ENCODE peak calls at places on chromosome 21, in ten cellular contexts. One of them, this sample, is unnamed.

GRCh38 chr21:46049890-46050650 is 47.8 kb upstream of the COL6A2 start:
- DNase-seq in A549: no peak
- DNase-seq in CD8-positive, alpha-beta memory T cell: no peak
- DNase-seq in tibial artery: no peak
- DNase-seq in mammary epithelial cell: no peak
- DNase-seq in CD4-positive, alpha-beta memory T cell: no peak
- DNase-seq in sigmoid colon: peak; percentile 77
- DNase-seq in heart right ventricle: no peak
- DNase-seq in uterus: peak; percentile 45
- DNase-seq in HL-60: no peak
- DNase-seq in this sample: no peak

GRCh38 chr21:44988607-44989537 is 49.0 kb downstream of the SLX9 start:
- DNase-seq in HL-60: no peak
- DNase-seq in sigmoid colon: peak; percentile 60
- DNase-seq in tibial artery: no peak
- DNase-seq in A549: no peak
- DNase-seq in heart right ventricle: no peak
- DNase-seq in CD8-positive, alpha-beta memory T cell: no peak
- DNase-seq in CD4-positive, alpha-beta memory T cell: no peak
- DNase-seq in mammary epithelial cell: no peak
- DNase-seq in uterus: no peak
- DNase-seq in this sample: peak; percentile 1

GRCh38 chr21:36847189-36847588 is 119.3 kb downstream of the HLCS start:
- DNase-seq in tibial artery: no peak
- DNase-seq in heart right ventricle: no peak
- DNase-seq in mammary epithelial cell: peak; percentile 75
- DNase-seq in HL-60: no peak
- DNase-seq in A549: peak; percentile 69
- DNase-seq in uterus: no peak
- DNase-seq in CD8-positive, alpha-beta memory T cell: no peak
- DNase-seq in sigmoid colon: no peak
- DNase-seq in CD4-positive, alpha-beta memory T cell: no peak
- DNase-seq in this sample: no peak

GRCh38 chr21:32406405-32406804 is 6.1 kb upstream of the EVA1C start:
- DNase-seq in sigmoid colon: no peak
- DNase-seq in CD4-positive, alpha-beta memory T cell: no peak
- DNase-seq in CD8-positive, alpha-beta memory T cell: no peak
- DNase-seq in uterus: no peak
- DNase-seq in A549: no peak
- DNase-seq in HL-60: no peak
- DNase-seq in heart right ventricle: no peak
- DNase-seq in tibial artery: no peak
- DNase-seq in mammary epithelial cell: peak; percentile 37
- DNase-seq in this sample: no peak

GRCh38 chr21:32112194-32112593 is 166.7 kb downstream of the MIS18A start:
- DNase-seq in CD8-positive, alpha-beta memory T cell: no peak
- DNase-seq in uterus: no peak
- DNase-seq in mammary epithelial cell: no peak
- DNase-seq in CD4-positive, alpha-beta memory T cell: no peak
- DNase-seq in A549: no peak
- DNase-seq in heart right ventricle: no peak
- DNase-seq in tibial artery: no peak
- DNase-seq in HL-60: no peak
- DNase-seq in sigmoid colon: no peak
- DNase-seq in this sample: no peak

GRCh38 chr21:46099476-46099875 is 1.6 kb downstream of the COL6A2 start:
- DNase-seq in sigmoid colon: peak; percentile 85
- DNase-seq in HL-60: no peak
- DNase-seq in mammary epithelial cell: no peak
- DNase-seq in uterus: peak; percentile 54
- DNase-seq in CD4-positive, alpha-beta memory T cell: no peak
- DNase-seq in tibial artery: peak; percentile 47
- DNase-seq in CD8-positive, alpha-beta memory T cell: no peak
- DNase-seq in A549: no peak
- DNase-seq in heart right ventricle: peak; percentile 13
- DNase-seq in this sample: peak; percentile 41

GRCh38 chr21:23249760-23250159 is 2251.6 kb downstream of the NCAM2 start:
- DNase-seq in tibial artery: no peak
- DNase-seq in heart right ventricle: no peak
- DNase-seq in A549: no peak
- DNase-seq in HL-60: no peak
- DNase-seq in uterus: no peak
- DNase-seq in CD8-positive, alpha-beta memory T cell: no peak
- DNase-seq in sigmoid colon: no peak
- DNase-seq in mammary epithelial cell: no peak
- DNase-seq in CD4-positive, alpha-beta memory T cell: no peak
- DNase-seq in this sample: no peak

GRCh38 chr21:42636931-42637601 is 16.4 kb upstream of the PDE9A start:
- DNase-seq in tibial artery: no peak
- DNase-seq in A549: no peak
- DNase-seq in mammary epithelial cell: no peak
- DNase-seq in CD4-positive, alpha-beta memory T cell: no peak
- DNase-seq in heart right ventricle: no peak
- DNase-seq in CD8-positive, alpha-beta memory T cell: no peak
- DNase-seq in HL-60: no peak
- DNase-seq in sigmoid colon: no peak
- DNase-seq in uterus: no peak
- DNase-seq in this sample: no peak

GRCh38 chr21:25297117-25297516 is 310.2 kb downstream of the MRPL39 start:
- DNase-seq in tibial artery: no peak
- DNase-seq in sigmoid colon: no peak
- DNase-seq in mammary epithelial cell: no peak
- DNase-seq in CD8-positive, alpha-beta memory T cell: no peak
- DNase-seq in heart right ventricle: no peak
- DNase-seq in CD4-positive, alpha-beta memory T cell: no peak
- DNase-seq in uterus: no peak
- DNase-seq in HL-60: no peak
- DNase-seq in A549: no peak
- DNase-seq in this sample: no peak

GRCh38 chr21:25578070-25578961 is 29.0 kb downstream of the MRPL39 start:
- DNase-seq in CD8-positive, alpha-beta memory T cell: no peak
- DNase-seq in uterus: no peak
- DNase-seq in sigmoid colon: no peak
- DNase-seq in mammary epithelial cell: no peak
- DNase-seq in HL-60: no peak
- DNase-seq in heart right ventricle: no peak
- DNase-seq in tibial artery: no peak
- DNase-seq in CD4-positive, alpha-beta memory T cell: no peak
- DNase-seq in A549: no peak
- DNase-seq in this sample: no peak

GRCh38 chr21:21436012-21436545 is 437.9 kb downstream of the NCAM2 start:
- DNase-seq in A549: no peak
- DNase-seq in HL-60: no peak
- DNase-seq in sigmoid colon: no peak
- DNase-seq in tibial artery: no peak
- DNase-seq in CD4-positive, alpha-beta memory T cell: no peak
- DNase-seq in CD8-positive, alpha-beta memory T cell: no peak
- DNase-seq in uterus: no peak
- DNase-seq in mammary epithelial cell: no peak
- DNase-seq in heart right ventricle: no peak
- DNase-seq in this sample: no peak

GRCh38 chr21:31557956-31558838 is 101.3 kb upstream of the SOD1 start:
- DNase-seq in A549: no peak
- DNase-seq in CD8-positive, alpha-beta memory T cell: peak; percentile 4
- DNase-seq in uterus: no peak
- DNase-seq in HL-60: no peak
- DNase-seq in sigmoid colon: no peak
- DNase-seq in CD4-positive, alpha-beta memory T cell: peak; percentile 29
- DNase-seq in tibial artery: no peak
- DNase-seq in heart right ventricle: no peak
- DNase-seq in mammary epithelial cell: peak; percentile 51
- DNase-seq in this sample: no peak

GRCh38 chr21:45830720-45831366 is 150.7 kb upstream of the COL6A1 start:
- DNase-seq in CD8-positive, alpha-beta memory T cell: no peak
- DNase-seq in HL-60: no peak
- DNase-seq in mammary epithelial cell: no peak
- DNase-seq in sigmoid colon: no peak
- DNase-seq in tibial artery: no peak
- DNase-seq in CD4-positive, alpha-beta memory T cell: no peak
- DNase-seq in heart right ventricle: no peak
- DNase-seq in A549: no peak
- DNase-seq in uterus: peak; percentile 51
- DNase-seq in this sample: no peak

GRCh38 chr21:31873696-31874599 is 1.1 kb downstream of the HUNK start:
- DNase-seq in A549: peak; percentile 36
- DNase-seq in heart right ventricle: no peak
- DNase-seq in CD8-positive, alpha-beta memory T cell: no peak
- DNase-seq in tibial artery: no peak
- DNase-seq in mammary epithelial cell: no peak
- DNase-seq in uterus: peak; percentile 46
- DNase-seq in HL-60: peak; percentile 15
- DNase-seq in CD4-positive, alpha-beta memory T cell: no peak
- DNase-seq in sigmoid colon: peak; percentile 72
- DNase-seq in this sample: peak; percentile 33

GRCh38 chr21:33039542-33039941 is 13.8 kb downstream of the OLIG2 start:
- DNase-seq in HL-60: no peak
- DNase-seq in heart right ventricle: no peak
- DNase-seq in CD4-positive, alpha-beta memory T cell: no peak
- DNase-seq in tibial artery: no peak
- DNase-seq in mammary epithelial cell: no peak
- DNase-seq in sigmoid colon: peak; percentile 60
- DNase-seq in CD8-positive, alpha-beta memory T cell: no peak
- DNase-seq in uterus: no peak
- DNase-seq in A549: no peak
- DNase-seq in this sample: no peak

GRCh38 chr21:44449473-44450363 is 5.6 kb upstream of the LRRC3 start:
- DNase-seq in HL-60: no peak
- DNase-seq in CD8-positive, alpha-beta memory T cell: no peak
- DNase-seq in heart right ventricle: no peak
- DNase-seq in mammary epithelial cell: no peak
- DNase-seq in uterus: no peak
- DNase-seq in A549: no peak
- DNase-seq in sigmoid colon: peak; percentile 48
- DNase-seq in CD4-positive, alpha-beta memory T cell: no peak
- DNase-seq in tibial artery: peak; percentile 21
- DNase-seq in this sample: no peak

GRCh38 chr21:34132905-34133304 is 59.5 kb downstream of the MRPS6 start:
- DNase-seq in HL-60: no peak
- DNase-seq in CD8-positive, alpha-beta memory T cell: no peak
- DNase-seq in sigmoid colon: no peak
- DNase-seq in A549: no peak
- DNase-seq in CD4-positive, alpha-beta memory T cell: no peak
- DNase-seq in heart right ventricle: no peak
- DNase-seq in uterus: no peak
- DNase-seq in tibial artery: no peak
- DNase-seq in mammary epithelial cell: no peak
- DNase-seq in this sample: no peak
- H3K27ac ChIP-seq in HL-60: peak overlapping the region; percentile 52
- H3K27ac ChIP-seq in CD8-positive, alpha-beta memory T cell: no peak overlapping the region
- H3K27ac ChIP-seq in sigmoid colon: peak overlapping the region; percentile 84
- H3K27ac ChIP-seq in A549: no peak overlapping the region
- H3K27ac ChIP-seq in CD4-positive, alpha-beta memory T cell: no peak overlapping the region
- H3K27ac ChIP-seq in heart right ventricle: no peak overlapping the region
- H3K27ac ChIP-seq in uterus: peak overlapping the region; percentile 76
- H3K27ac ChIP-seq in tibial artery: peak overlapping the region; percentile 77
- H3K27ac ChIP-seq in mammary epithelial cell: no peak overlapping the region
- H3K27ac ChIP-seq in this sample: no peak overlapping the region

DNA sequence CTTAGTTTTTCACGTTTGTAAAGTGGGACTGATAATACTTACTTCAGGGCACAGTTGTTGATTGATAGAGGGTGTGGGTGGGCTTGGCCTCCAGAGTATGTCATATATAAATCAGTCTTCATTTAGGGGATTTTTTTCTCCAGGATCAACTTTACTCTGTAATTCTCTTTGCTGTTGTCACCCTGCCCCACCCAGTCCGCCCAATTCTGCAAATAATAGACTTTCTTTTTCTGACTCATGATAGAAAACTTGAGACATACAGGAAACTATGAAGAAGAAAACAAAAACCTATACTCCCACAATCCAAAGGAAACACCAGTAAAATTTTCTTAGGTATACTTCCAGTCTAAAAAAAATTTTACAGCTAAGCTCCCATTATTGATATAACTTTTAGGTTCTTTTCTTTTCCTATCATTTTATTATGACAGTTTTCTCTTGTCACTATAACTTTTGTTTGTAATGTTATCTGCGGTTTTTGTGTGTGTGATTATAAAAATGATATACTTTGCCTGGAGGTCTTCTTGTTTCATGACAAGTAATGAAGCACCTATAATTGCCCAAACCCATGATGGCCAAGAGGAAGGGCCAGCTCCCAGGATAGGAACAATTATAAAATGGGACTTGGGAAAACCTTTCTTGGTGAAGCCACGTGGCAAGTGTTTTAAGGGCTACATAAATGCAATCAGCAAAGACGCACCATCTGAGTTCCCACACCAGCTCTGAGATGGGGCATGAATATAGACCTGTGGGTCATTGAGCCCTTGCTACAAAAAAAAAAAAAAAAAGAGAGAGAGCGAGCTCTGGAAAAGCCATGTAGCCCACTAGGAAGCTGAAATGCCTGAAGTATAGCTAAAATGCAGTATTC is 462.4 kb upstream of the RUNX1 start:
- DNase-seq in CD8-positive, alpha-beta memory T cell: no peak
- DNase-seq in A549: no peak
- DNase-seq in heart right ventricle: no peak
- DNase-seq in CD4-positive, alpha-beta memory T cell: no peak
- DNase-seq in tibial artery: no peak
- DNase-seq in sigmoid colon: no peak
- DNase-seq in HL-60: no peak
- DNase-seq in mammary epithelial cell: peak; percentile 82
- DNase-seq in uterus: no peak
- DNase-seq in this sample: no peak
- H3K4me3 ChIP-seq in CD8-positive, alpha-beta memory T cell: no peak overlapping the region
- H3K4me3 ChIP-seq in A549: no peak overlapping the region
- H3K4me3 ChIP-seq in heart right ventricle: no peak overlapping the region
- H3K4me3 ChIP-seq in CD4-positive, alpha-beta memory T cell: no peak overlapping the region
- H3K4me3 ChIP-seq in tibial artery: no peak overlapping the region
- H3K4me3 ChIP-seq in sigmoid colon: no peak overlapping the region
- H3K4me3 ChIP-seq in HL-60: no peak overlapping the region
- H3K4me3 ChIP-seq in mammary epithelial cell: no peak overlapping the region
- H3K4me3 ChIP-seq in uterus: no peak overlapping the region
- H3K4me3 ChIP-seq in this sample: no peak overlapping the region

DNA sequence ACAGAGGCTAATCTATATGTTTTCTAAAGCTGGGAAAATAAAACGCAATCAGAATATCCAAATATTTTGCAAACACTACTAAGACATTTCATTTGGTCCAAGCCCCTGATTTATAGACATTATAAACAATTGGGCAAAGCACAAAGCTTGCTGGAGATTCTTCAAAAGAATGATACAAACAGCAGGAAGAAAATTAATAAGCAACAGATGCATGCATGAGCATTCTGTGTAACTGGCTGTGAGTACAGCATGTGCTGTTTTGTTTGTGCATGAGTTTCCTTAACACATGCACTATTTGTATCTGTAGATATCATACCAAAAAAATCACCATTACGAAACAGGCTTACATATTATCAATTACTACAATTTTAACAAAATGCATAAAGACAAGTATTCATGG is 552.8 kb downstream of the LTN1 start:
- DNase-seq in heart right ventricle: no peak
- DNase-seq in sigmoid colon: no peak
- DNase-seq in HL-60: no peak
- DNase-seq in mammary epithelial cell: no peak
- DNase-seq in CD8-positive, alpha-beta memory T cell: no peak
- DNase-seq in A549: no peak
- DNase-seq in uterus: peak; percentile 51
- DNase-seq in tibial artery: no peak
- DNase-seq in CD4-positive, alpha-beta memory T cell: no peak
- DNase-seq in this sample: no peak
- H3K27ac ChIP-seq in heart right ventricle: no peak overlapping the region
- H3K27ac ChIP-seq in sigmoid colon: no peak overlapping the region
- H3K27ac ChIP-seq in HL-60: no peak overlapping the region
- H3K27ac ChIP-seq in mammary epithelial cell: no peak overlapping the region
- H3K27ac ChIP-seq in CD8-positive, alpha-beta memory T cell: no peak overlapping the region
- H3K27ac ChIP-seq in A549: no peak overlapping the region
- H3K27ac ChIP-seq in uterus: peak overlapping the region; percentile 67
- H3K27ac ChIP-seq in tibial artery: no peak overlapping the region
- H3K27ac ChIP-seq in CD4-positive, alpha-beta memory T cell: no peak overlapping the region
- H3K27ac ChIP-seq in this sample: no peak overlapping the region

GRCh38 chr21:16588433-16588860 is 858.7 kb downstream of the USP25 start:
- DNase-seq in uterus: peak; percentile 84
- DNase-seq in tibial artery: peak; percentile 78
- DNase-seq in CD4-positive, alpha-beta memory T cell: no peak
- DNase-seq in mammary epithelial cell: peak; percentile 85
- DNase-seq in CD8-positive, alpha-beta memory T cell: no peak
- DNase-seq in A549: peak; percentile 21
- DNase-seq in heart right ventricle: peak; percentile 45
- DNase-seq in HL-60: no peak
- DNase-seq in sigmoid colon: peak; percentile 85
- DNase-seq in this sample: peak; percentile 46
- H3K4me3 ChIP-seq in uterus: peak overlapping the region; percentile 32
- H3K4me3 ChIP-seq in tibial artery: peak overlapping the region; percentile 59
- H3K4me3 ChIP-seq in CD4-positive, alpha-beta memory T cell: no peak overlapping the region
- H3K4me3 ChIP-seq in mammary epithelial cell: peak overlapping the region; percentile 49
- H3K4me3 ChIP-seq in CD8-positive, alpha-beta memory T cell: no peak overlapping the region
- H3K4me3 ChIP-seq in A549: peak overlapping the region; percentile 52
- H3K4me3 ChIP-seq in heart right ventricle: peak overlapping the region; percentile 23
- H3K4me3 ChIP-seq in HL-60: no peak overlapping the region
- H3K4me3 ChIP-seq in sigmoid colon: peak overlapping the region; percentile 46
- H3K4me3 ChIP-seq in this sample: peak overlapping the region; percentile 61